ENCODE peak calls at places on chromosomes 3 and 15, in seven cellular contexts. O is lower lobe of right lung; U is activated T-helper 9 cell treated with anti-CD3 and anti-CD28 coated beads, Interleukin-2, amount 50 U/mL, for 16 hours; Z is NCI-H1436; A is cardiac muscle cell; V is IMR-90; D is foreskin keratinocyte. X is an unnamed sample.

GRCh38 chr15:95375281-95375680 is 955.2 kb upstream of the NR2F2 start:
- DNase-seq in O (no peak), U (no peak), Z (no peak), A (peak; percentile 13), V (no peak), D (no peak), X (no peak)

GRCh38 chr3:24479816-24480215 is 14.8 kb downstream of the THRB start:
- DNase-seq in O (no peak), U (no peak), Z (no peak), A (no peak), V (no peak), D (no peak), X (no peak)

GRCh38 chr3:10933958-10934481 is 58.5 kb upstream of the SLC6A1 start:
- DNase-seq in O (peak; percentile 45), U (no peak), Z (no peak), A (peak; percentile 64), V (peak; percentile 45), D (peak; percentile 90), X (peak; percentile 4)

GRCh38 chr15:68204776-68205557 is at the start of gene CALML4:
- DNase-seq in O (peak; percentile 74), U (no peak), Z (no peak), A (peak; percentile 48), V (no peak), D (no peak), X (no peak)

GRCh38 chr15:92709064-92709463 is 53.5 kb upstream of the FAM174B start:
- DNase-seq in O (no peak), U (no peak), Z (no peak), A (peak; percentile 16), V (no peak), D (peak; percentile 76), X (no peak)

GRCh38 chr3:196518999-196519737 is 4.0 kb upstream of the SMCO1 start:
- DNase-seq in O (peak; percentile 75), U (peak; percentile 38), Z (peak; percentile 25), A (peak; percentile 79), V (peak; percentile 73), D (peak; percentile 48), X (no peak)

GRCh38 chr3:40992023-40992422 is 207.3 kb upstream of the CTNNB1 start:
- DNase-seq in O (no peak), U (no peak), Z (no peak), A (no peak), V (no peak), D (peak; percentile 90), X (no peak)

GRCh38 chr3:136161516-136161915 is 34.6 kb downstream of the MSL2 start:
- DNase-seq in O (no peak), U (no peak), Z (no peak), A (peak; percentile 29), V (no peak), D (no peak), X (no peak)

GRCh38 chr3:29426302-29427226 is 145.7 kb downstream of the RBMS3 start:
- DNase-seq in O (no peak), U (no peak), Z (peak; percentile 90), A (no peak), V (no peak), D (no peak), X (no peak)

GRCh38 chr3:131053021-131053420 is 26.3 kb downstream of the NEK11 start:
- DNase-seq in O (no peak), U (no peak), Z (no peak), A (peak; percentile 55), V (peak; percentile 1), D (no peak), X (no peak)

GRCh38 chr15:68407141-68407885 is 24.6 kb downstream of the ITGA11 start:
- DNase-seq in O (no peak), U (no peak), Z (no peak), A (peak; percentile 63), V (no peak), D (no peak), X (no peak)

GRCh38 chr3:170448530-170449110 is 30.0 kb downstream of the CLDN11 start:
- DNase-seq in O (no peak), U (no peak), Z (no peak), A (no peak), V (peak; percentile 33), D (no peak), X (no peak)

GRCh38 chr15:92811514-92811913 is 88.6 kb upstream of the CHD2 start:
- DNase-seq in O (no peak), U (no peak), Z (peak; percentile 21), A (no peak), V (no peak), D (peak; percentile 73), X (no peak)

GRCh38 chr3:5479229-5479799 is 291.8 kb downstream of the EDEM1 start:
- DNase-seq in O (no peak), U (no peak), Z (no peak), A (no peak), V (no peak), D (peak; percentile 52), X (no peak)

X was measured in AG04450.